ENCODE peak calls at places on chromosome 9, in six cellular contexts. G is activated CD8-positive, alpha-beta memory T cell treated with anti-CD3 and anti-CD28 coated beads, Interleukin-2, amount 10 ng/mL, durations not matched to agents 7 days and 5 days; M is kidney; L is heart left ventricle; X is foreskin fibroblast; J is psoas muscle. A is an unnamed sample.

GRCh38 chr9:84121991-84122523 is 141.5 kb downstream of the RMI1 start:
- DNase-seq in G (no peak), L (no peak), J (no peak), M (no peak), X (no peak), A (peak)

GRCh38 chr9:84136119-84136868 is 155.7 kb downstream of the RMI1 start:
- DNase-seq in M (no peak), G (no peak), L (no peak), X (no peak), J (no peak), A (peak)

GRCh38 chr9:37446401-37446800 is 18.8 kb downstream of the ZBTB5 start:
- DNase-seq in J (no peak), X (peak), M (no peak), G (no peak), L (no peak), A (no peak)

GRCh38 chr9:99385814-99386279 is 163.8 kb downstream of the SEC61B start:
- DNase-seq in M (no peak), L (peak), X (peak), G (no peak), J (no peak), A (peak)

GRCh38 chr9:75438716-75439115 is 350.4 kb downstream of the OSTF1 start:
- DNase-seq in J (no peak), M (no peak), X (no peak), L (no peak), G (no peak), A (no peak)

GRCh38 chr9:38153152-38153909 is 84.3 kb upstream of the SHB start:
- DNase-seq in L (no peak), M (no peak), X (no peak), G (no peak), J (no peak), A (no peak)

GRCh38 chr9:18985464-18985951 is 47.5 kb downstream of the SAXO1 start:
- DNase-seq in L (no peak), X (no peak), G (no peak), M (no peak), J (no peak), A (no peak)

GRCh38 chr9:130129425-130130061 is 42.7 kb upstream of the NCS1 start:
- DNase-seq in G (peak), L (no peak), J (no peak), M (peak), X (no peak), A (no peak)

GRCh38 chr9:111970827-111971226 is 74.2 kb downstream of the UGCG start:
- DNase-seq in M (no peak), X (no peak), J (no peak), G (no peak), L (no peak), A (no peak)

GRCh38 chr9:14782652-14783051 is 60.1 kb upstream of the CER1 start:
- DNase-seq in M (no peak), L (no peak), X (no peak), J (no peak), G (no peak), A (no peak)

GRCh38 chr9:128771094-128771721 is 519 bp downstream of the ZER1 start:
- DNase-seq in L (no peak), G (no peak), M (no peak), X (peak), J (no peak), A (no peak)

GRCh38 chr9:8014987-8015682 is 215.6 kb upstream of the DMAC1 start:
- DNase-seq in J (no peak), M (no peak), G (no peak), L (no peak), X (no peak), A (no peak)

GRCh38 chr9:120914410-120914809 is 12.2 kb downstream of the TRAF1 start:
- DNase-seq in J (no peak), L (no peak), X (no peak), M (no peak), G (no peak), A (no peak)

GRCh38 chr9:114947058-114947457 is 16.7 kb upstream of the TNFSF8 start:
- DNase-seq in J (no peak), X (no peak), M (no peak), L (no peak), G (no peak), A (no peak)

GRCh38 chr9:99573883-99574282 is 247.8 kb upstream of the NR4A3 start:
- DNase-seq in J (no peak), M (no peak), G (no peak), X (no peak), L (no peak), A (no peak)

GRCh38 chr9:131385296-131385695 is 8.6 kb upstream of the PRRC2B start:
- DNase-seq in L (no peak), X (no peak), J (no peak), G (no peak), M (no peak), A (no peak)

GRCh38 chr9:121802753-121803152 is 151.3 kb downstream of the DAB2IP start:
- DNase-seq in L (no peak), M (no peak), X (no peak), J (no peak), G (no peak), A (no peak)

GRCh38 chr9:124684140-124684539 is 87.0 kb downstream of the NR6A1 start:
- DNase-seq in L (no peak), J (no peak), M (no peak), X (no peak), G (no peak), A (no peak)

GRCh38 chr9:114203410-114204140 is 48.2 kb downstream of the COL27A1 start:
- DNase-seq in X (peak), M (no peak), G (no peak), L (no peak), J (no peak), A (no peak)

GRCh38 chr9:115115117-115115880 is 2.7 kb downstream of the TNC start:
- DNase-seq in X (no peak), L (no peak), M (no peak), G (no peak), J (no peak), A (no peak)